ENCODE peak calls at places on chromosomes 12 and 14, in nine cellular contexts. F is epithelial cell of prostate; A is sigmoid colon; H is T-helper 2 cell; O is NAMALWA; E is Jurkat, Clone E6-1; T is T follicular helper cell; M is body of pancreas; S is NCI-H1048. Q is an unnamed sample.

GRCh38 chr14:102140027-102140749 is 491 bp downstream of the WDR20 start:
- DNase-seq in F (no peak), A (peak), H (peak), O (peak), E (no peak), T (peak), M (peak), S (no peak), Q (peak)

GRCh38 chr14:90578283-90578985 is 181.6 kb downstream of the CALM1 start:
- DNase-seq in F (no peak), A (no peak), H (no peak), O (no peak), E (no peak), T (no peak), M (no peak), S (no peak), Q (no peak)

GRCh38 chr12:62170241-62170640 is 90.0 kb upstream of the USP15 start:
- DNase-seq in F (no peak), A (no peak), H (no peak), O (no peak), E (no peak), T (no peak), M (no peak), S (no peak), Q (no peak)

GRCh38 chr14:36057452-36058142 is 118.9 kb downstream of the PTCSC3 start:
- DNase-seq in F (no peak), A (no peak), H (no peak), O (no peak), E (no peak), T (no peak), M (no peak), S (peak), Q (no peak)

GRCh38 chr12:59620326-59620725 is 24.5 kb downstream of the SLC16A7 start:
- DNase-seq in F (no peak), A (no peak), H (no peak), O (peak), E (no peak), T (no peak), M (no peak), S (no peak), Q (no peak)

GRCh38 chr12:93229494-93230310 is 148.0 kb upstream of the NUDT4 start:
- DNase-seq in F (peak), A (no peak), H (no peak), O (no peak), E (no peak), T (no peak), M (no peak), S (no peak), Q (no peak)

GRCh38 chr12:45655186-45655585 is 74.3 kb upstream of the ARID2 start:
- DNase-seq in F (peak), A (no peak), H (peak), O (peak), E (peak), T (peak), M (peak), S (no peak), Q (peak)

GRCh38 chr14:97185186-97185585 is 388.0 kb downstream of the VRK1 start:
- DNase-seq in F (no peak), A (no peak), H (peak), O (peak), E (no peak), T (peak), M (no peak), S (no peak), Q (peak)

GRCh38 chr12:53928054-53928879 is 10.4 kb upstream of the HOXC13 start:
- DNase-seq in F (no peak), A (no peak), H (no peak), O (no peak), E (no peak), T (no peak), M (no peak), S (no peak), Q (no peak)

GRCh38 chr12:79597910-79598309 is 92.9 kb downstream of the PAWR start:
- DNase-seq in F (no peak), A (no peak), H (no peak), O (no peak), E (no peak), T (no peak), M (no peak), S (no peak), Q (no peak)

GRCh38 chr12:78189656-78190055 is 359.0 kb downstream of the NAV3 start:
- DNase-seq in F (no peak), A (no peak), H (no peak), O (no peak), E (no peak), T (no peak), M (no peak), S (no peak), Q (no peak)

GRCh38 chr12:104387190-104387589 is 69.6 kb upstream of the CHST11 start:
- DNase-seq in F (no peak), A (no peak), H (no peak), O (no peak), E (no peak), T (no peak), M (no peak), S (no peak), Q (no peak)

GRCh38 chr12:57323402-57323801 is 72.4 kb upstream of the STAC3 start:
- DNase-seq in F (no peak), A (no peak), H (no peak), O (no peak), E (no peak), T (no peak), M (no peak), S (no peak), Q (no peak)

GRCh38 chr14:104252256-104253215 is 114.1 kb downstream of the KIF26A start:
- DNase-seq in F (no peak), A (no peak), H (no peak), O (no peak), E (no peak), T (no peak), M (no peak), S (no peak), Q (no peak)

GRCh38 chr14:55398679-55399078 is 13.0 kb downstream of the ATG14 start:
- DNase-seq in F (peak), A (no peak), H (no peak), O (no peak), E (no peak), T (no peak), M (peak), S (no peak), Q (no peak)

GRCh38 chr12:5910790-5911548 is 34.1 kb downstream of the ANO2 start:
- DNase-seq in F (no peak), A (no peak), H (no peak), O (no peak), E (no peak), T (no peak), M (no peak), S (no peak), Q (no peak)

GRCh38 chr14:72907886-72908285 is 14.0 kb upstream of the DPF3 start:
- DNase-seq in F (no peak), A (no peak), H (no peak), O (no peak), E (no peak), T (no peak), M (no peak), S (no peak), Q (no peak)

GRCh38 chr12:12606793-12607589 is 4.7 kb upstream of the CREBL2 start:
- DNase-seq in F (peak), A (no peak), H (peak), O (no peak), E (no peak), T (no peak), M (no peak), S (peak), Q (no peak)

GRCh38 chr14:37591941-37592287 is 3.1 kb downstream of the FOXA1 start:
- DNase-seq in F (no peak), A (no peak), H (no peak), O (no peak), E (no peak), T (no peak), M (no peak), S (no peak), Q (no peak)

GRCh38 chr12:59719701-59720100 is 123.9 kb downstream of the SLC16A7 start:
- DNase-seq in F (no peak), A (no peak), H (no peak), O (no peak), E (no peak), T (no peak), M (no peak), S (no peak), Q (no peak)

GRCh38 chr14:93103392-93104080 is 12.2 kb downstream of the ITPK1 start:
- DNase-seq in F (no peak), A (no peak), H (peak), O (peak), E (peak), T (peak), M (peak), S (no peak), Q (peak)

GRCh38 chr12:80794506-80794905 is 77.8 kb downstream of the MYF5 start:
- DNase-seq in F (no peak), A (no peak), H (no peak), O (no peak), E (no peak), T (no peak), M (no peak), S (no peak), Q (no peak)

GRCh38 chr14:38233218-38233617 is 22.7 kb downstream of the CLEC14A start:
- DNase-seq in F (no peak), A (no peak), H (no peak), O (no peak), E (no peak), T (no peak), M (no peak), S (no peak), Q (no peak)

GRCh38 chr12:53969588-53970259 is 3.2 kb upstream of the HOXC11 start:
- DNase-seq in F (no peak), A (no peak), H (no peak), O (no peak), E (no peak), T (no peak), M (no peak), S (no peak), Q (no peak)

GRCh38 chr12:66387067-66387466 is 84.8 kb downstream of the HELB start:
- DNase-seq in F (no peak), A (no peak), H (no peak), O (no peak), E (no peak), T (no peak), M (peak), S (no peak), Q (no peak)

GRCh38 chr14:75984674-75985073 is 889 bp upstream of the IFT43 start:
- DNase-seq in F (no peak), A (no peak), H (no peak), O (no peak), E (no peak), T (no peak), M (peak), S (no peak), Q (no peak)

GRCh38 chr14:99781091-99781490 is 12.1 kb upstream of the EML1 start:
- DNase-seq in F (no peak), A (no peak), H (no peak), O (no peak), E (no peak), T (no peak), M (no peak), S (no peak), Q (no peak)

GRCh38 chr12:46383654-46384450 is 11.3 kb upstream of the SLC38A2 start:
- DNase-seq in F (peak), A (peak), H (peak), O (peak), E (peak), T (peak), M (peak), S (no peak), Q (peak)

GRCh38 chr12:96196781-96197180 is 2.6 kb downstream of the ELK3 start:
- DNase-seq in F (no peak), A (no peak), H (peak), O (no peak), E (no peak), T (no peak), M (no peak), S (no peak), Q (no peak)

GRCh38 chr12:80186727-80187217 is 87.4 kb downstream of the OTOGL start:
- DNase-seq in F (peak), A (peak), H (peak), O (peak), E (peak), T (peak), M (peak), S (peak), Q (peak)